ENCODE peak calls at places on chromosomes 6 and 20, in seven cellular contexts. O is AG10803; J is HL-60; E is KG1; K is activated CD4-positive, CD25-positive, alpha-beta regulatory T cell; S is NCI-H2029 treated with DMSO at 0.1 percent for 48 hours; P is ELF-1. F is an unnamed sample.

GRCh38 chr6:35573495-35574110 is 60.9 kb upstream of the TULP1 start:
- DNase-seq in S (no peak), J (no peak), P (no peak), E (no peak), K (no peak), O (no peak), F (no peak)

GRCh38 chr6:116513224-116513875 is 1.9 kb downstream of the CALHM5 start:
- DNase-seq in E (no peak), J (no peak), K (no peak), P (no peak), S (peak), O (no peak), F (no peak)

GRCh38 chr20:58131111-58131510 is 97.3 kb downstream of the ANKRD60 start:
- DNase-seq in P (peak), S (peak), J (no peak), O (peak), K (no peak), E (no peak), F (peak)

GRCh38 chr6:33292996-33293682 is 3.7 kb downstream of the PFDN6 start:
- DNase-seq in E (no peak), S (no peak), P (no peak), K (no peak), O (no peak), J (no peak), F (no peak)

GRCh38 chr6:147909645-147910044 is 401.2 kb downstream of the SAMD5 start:
- DNase-seq in E (no peak), P (no peak), O (no peak), J (no peak), S (no peak), K (no peak), F (peak)

GRCh38 chr20:10672579-10673127 is 1.1 kb downstream of the JAG1 start:
- DNase-seq in O (peak), J (peak), S (peak), E (no peak), P (no peak), K (no peak), F (peak)

GRCh38 chr20:35174458-35175216 is 2.8 kb downstream of the PROCR start:
- DNase-seq in E (no peak), J (no peak), O (no peak), K (no peak), S (no peak), P (peak), F (no peak)

GRCh38 chr6:80210618-80211017 is 104.1 kb downstream of the BCKDHB start:
- DNase-seq in S (no peak), J (no peak), E (no peak), K (no peak), O (peak), P (peak), F (peak)

GRCh38 chr6:112027942-112028674 is 25.8 kb upstream of the CCN6 start:
- DNase-seq in J (no peak), S (no peak), P (no peak), E (no peak), K (no peak), O (peak), F (peak)

GRCh38 chr20:58389324-58389967 is 417 bp downstream of the VAPB start:
- DNase-seq in J (peak), P (peak), S (no peak), K (peak), O (peak), E (no peak), F (peak)

GRCh38 chr6:26260110-26260637 is 104.8 kb upstream of the BTN3A2 start:
- DNase-seq in O (no peak), K (no peak), E (no peak), P (peak), J (no peak), S (no peak), F (no peak)

GRCh38 chr6:30721198-30722024 is 1.3 kb downstream of the TUBB start:
- DNase-seq in E (peak), K (peak), J (peak), O (peak), S (peak), P (peak), F (peak)

GRCh38 chr6:137652961-137653697 is 158.9 kb upstream of the OLIG3 start:
- DNase-seq in E (no peak), O (no peak), J (no peak), K (no peak), P (peak), S (no peak), F (no peak)

GRCh38 chr6:166952567-166953464 is 3.5 kb downstream of the RNASET2 start:
- DNase-seq in S (no peak), O (no peak), E (no peak), J (no peak), K (no peak), P (no peak), F (no peak)

GRCh38 chr6:32108094-32108627 is 977 bp downstream of the TNXB start:
- DNase-seq in O (peak), S (no peak), P (no peak), E (no peak), J (no peak), K (no peak), F (no peak)

GRCh38 chr20:56689318-56689717 is 60.2 kb downstream of the TFAP2C start:
- DNase-seq in J (no peak), E (no peak), O (peak), K (no peak), P (peak), S (no peak), F (peak)

GRCh38 chr20:22810626-22811559 is 224.2 kb upstream of the SSTR4 start:
- DNase-seq in O (no peak), S (no peak), E (no peak), J (no peak), K (no peak), P (no peak), F (no peak)

GRCh38 chr6:107491059-107491609 is 1.2 kb downstream of the SOBP start:
- DNase-seq in S (peak), O (no peak), E (no peak), J (no peak), P (peak), K (no peak), F (peak)

F was measured in iris pigment epithelial cell.